ENCODE peak calls at places on chromosomes 7 and 10, in seven cellular contexts. One of them, this sample, is unnamed.

GRCh38 chr10:96299383-96299782 is 4.9 kb upstream of the DNTT start:
- DNase-seq in IMR-90: no peak
- DNase-seq in mesendoderm: no peak
- DNase-seq in H9: no peak
- DNase-seq in mesenchymal stem cell: no peak
- DNase-seq in trophoblast cell: no peak
- DNase-seq in H1: no peak
- DNase-seq in this sample: no peak

GRCh38 chr10:59805043-59805442 is 51.8 kb upstream of the MRLN start:
- DNase-seq in IMR-90: peak
- DNase-seq in mesendoderm: peak
- DNase-seq in H9: peak
- DNase-seq in mesenchymal stem cell: peak
- DNase-seq in trophoblast cell: no peak
- DNase-seq in H1: peak
- DNase-seq in this sample: peak

GRCh38 chr10:110400173-110400947 is 95.6 kb upstream of the SMNDC1 start:
- DNase-seq in IMR-90: peak
- DNase-seq in mesendoderm: no peak
- DNase-seq in H9: no peak
- DNase-seq in mesenchymal stem cell: peak
- DNase-seq in trophoblast cell: no peak
- DNase-seq in H1: no peak
- DNase-seq in this sample: no peak

GRCh38 chr7:91019686-91020385 is 244.4 kb upstream of the FZD1 start:
- DNase-seq in IMR-90: peak
- DNase-seq in mesendoderm: no peak
- DNase-seq in H9: no peak
- DNase-seq in mesenchymal stem cell: no peak
- DNase-seq in trophoblast cell: no peak
- DNase-seq in H1: no peak
- DNase-seq in this sample: no peak

GRCh38 chr7:55574062-55574717 is 1.9 kb upstream of the VOPP1 start:
- DNase-seq in IMR-90: peak
- DNase-seq in mesendoderm: no peak
- DNase-seq in H9: no peak
- DNase-seq in mesenchymal stem cell: peak
- DNase-seq in trophoblast cell: no peak
- DNase-seq in H1: no peak
- DNase-seq in this sample: no peak

GRCh38 chr7:51316666-51317581 is at the start of gene COBL:
- DNase-seq in IMR-90: no peak
- DNase-seq in mesendoderm: peak
- DNase-seq in H9: peak
- DNase-seq in mesenchymal stem cell: no peak
- DNase-seq in trophoblast cell: peak
- DNase-seq in H1: peak
- DNase-seq in this sample: peak

GRCh38 chr10:110208614-110209398 is 1.4 kb downstream of the MXI1 start:
- DNase-seq in IMR-90: peak
- DNase-seq in mesendoderm: no peak
- DNase-seq in H9: no peak
- DNase-seq in mesenchymal stem cell: peak
- DNase-seq in trophoblast cell: no peak
- DNase-seq in H1: no peak
- DNase-seq in this sample: no peak

GRCh38 chr7:21960922-21961321 is 15.2 kb upstream of the CDCA7L start:
- DNase-seq in IMR-90: peak
- DNase-seq in mesendoderm: no peak
- DNase-seq in H9: no peak
- DNase-seq in mesenchymal stem cell: peak
- DNase-seq in trophoblast cell: no peak
- DNase-seq in H1: no peak
- DNase-seq in this sample: no peak

GRCh38 chr7:85156661-85157213 is 30.1 kb downstream of the SEMA3D start:
- DNase-seq in IMR-90: no peak
- DNase-seq in mesendoderm: no peak
- DNase-seq in H9: no peak
- DNase-seq in mesenchymal stem cell: peak
- DNase-seq in trophoblast cell: no peak
- DNase-seq in H1: no peak
- DNase-seq in this sample: no peak

DNA sequence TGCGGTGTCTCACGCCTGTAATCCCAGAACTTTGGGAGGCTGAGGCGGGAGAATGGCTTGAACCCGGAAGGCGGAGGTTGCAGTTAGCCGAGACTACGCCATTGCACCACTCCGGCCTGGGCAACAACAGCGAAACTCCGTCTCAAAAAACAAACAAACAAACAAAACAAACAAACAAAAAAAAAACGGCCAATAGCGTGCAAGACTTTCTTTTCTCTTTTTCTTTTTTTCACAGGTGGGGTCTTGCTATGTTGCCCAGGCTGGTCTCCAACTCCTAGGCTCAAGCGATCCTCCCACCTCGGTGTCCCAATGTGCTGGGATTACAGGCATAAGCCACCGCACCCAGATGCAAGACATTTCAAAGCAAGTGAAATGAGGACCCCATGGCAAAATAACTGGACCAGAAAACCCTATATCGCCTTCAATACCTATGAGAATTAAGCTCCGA is 1.6 kb downstream of the PSAP start:
- DNase-seq in IMR-90: no peak
- DNase-seq in mesendoderm: no peak
- DNase-seq in H9: no peak
- DNase-seq in mesenchymal stem cell: no peak
- DNase-seq in trophoblast cell: no peak
- DNase-seq in H1: no peak
- DNase-seq in this sample: no peak
- H3K4me2 ChIP-seq in IMR-90: peak
- H3K4me2 ChIP-seq in mesendoderm: no peak
- H3K4me2 ChIP-seq in H9: no peak
- H3K4me2 ChIP-seq in mesenchymal stem cell: peak
- H3K4me2 ChIP-seq in trophoblast cell: peak
- H3K4me2 ChIP-seq in H1: peak
- H3K4me2 ChIP-seq in this sample: no peak

GRCh38 chr7:141593134-141593533 is 41.9 kb downstream of the AGK start:
- DNase-seq in IMR-90: peak
- DNase-seq in mesendoderm: no peak
- DNase-seq in H9: no peak
- DNase-seq in mesenchymal stem cell: peak
- DNase-seq in trophoblast cell: no peak
- DNase-seq in H1: no peak
- DNase-seq in this sample: no peak
- H4K8ac ChIP-seq in IMR-90: no peak
- H4K8ac ChIP-seq in mesendoderm: no peak
- H4K8ac ChIP-seq in H9: no peak
- H4K8ac ChIP-seq in mesenchymal stem cell: no peak
- H4K8ac ChIP-seq in trophoblast cell: no peak
- H4K8ac ChIP-seq in H1: no peak
- H4K8ac ChIP-seq in this sample: no peak

GRCh38 chr10:31757374-31757773 is 171.3 kb downstream of the ARHGAP12 start:
- DNase-seq in IMR-90: no peak
- DNase-seq in mesendoderm: no peak
- DNase-seq in H9: no peak
- DNase-seq in mesenchymal stem cell: no peak
- DNase-seq in trophoblast cell: no peak
- DNase-seq in H1: no peak
- DNase-seq in this sample: no peak
- H3K4me2 ChIP-seq in IMR-90: no peak
- H3K4me2 ChIP-seq in mesendoderm: no peak
- H3K4me2 ChIP-seq in H9: no peak
- H3K4me2 ChIP-seq in mesenchymal stem cell: no peak
- H3K4me2 ChIP-seq in trophoblast cell: no peak
- H3K4me2 ChIP-seq in H1: peak
- H3K4me2 ChIP-seq in this sample: no peak

DNA sequence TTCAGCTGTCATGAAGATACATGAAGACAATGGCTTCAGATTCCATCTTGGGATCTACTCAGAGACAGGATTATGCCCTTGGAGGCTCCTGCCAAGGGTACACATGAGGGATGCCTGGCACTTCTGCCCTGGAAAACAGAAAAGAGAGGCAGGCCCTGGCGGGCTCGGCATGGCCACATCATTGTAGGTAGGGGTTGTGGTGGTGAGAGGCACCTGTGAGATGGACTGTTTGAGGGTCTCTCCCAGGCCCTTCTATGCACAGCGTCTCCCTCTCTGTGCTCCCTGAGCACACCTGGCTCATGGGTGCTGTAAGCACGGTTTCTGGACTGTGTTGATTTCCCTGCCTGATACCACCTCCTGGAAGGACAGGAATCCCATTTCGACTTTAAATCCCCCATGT is 304.3 kb downstream of the GLRX3 start:
- DNase-seq in IMR-90: no peak
- DNase-seq in mesendoderm: no peak
- DNase-seq in H9: peak
- DNase-seq in mesenchymal stem cell: no peak
- DNase-seq in trophoblast cell: no peak
- DNase-seq in H1: no peak
- DNase-seq in this sample: no peak
- H4K8ac ChIP-seq in IMR-90: no peak
- H4K8ac ChIP-seq in mesendoderm: no peak
- H4K8ac ChIP-seq in H9: no peak
- H4K8ac ChIP-seq in mesenchymal stem cell: no peak
- H4K8ac ChIP-seq in trophoblast cell: no peak
- H4K8ac ChIP-seq in H1: no peak
- H4K8ac ChIP-seq in this sample: no peak

GRCh38 chr10:69057261-69057950 is 30.5 kb upstream of the SRGN start:
- DNase-seq in IMR-90: no peak
- DNase-seq in mesendoderm: no peak
- DNase-seq in H9: peak
- DNase-seq in mesenchymal stem cell: no peak
- DNase-seq in trophoblast cell: no peak
- DNase-seq in H1: peak
- DNase-seq in this sample: no peak
- H3K4me2 ChIP-seq in IMR-90: no peak
- H3K4me2 ChIP-seq in mesendoderm: no peak
- H3K4me2 ChIP-seq in H9: no peak
- H3K4me2 ChIP-seq in mesenchymal stem cell: no peak
- H3K4me2 ChIP-seq in trophoblast cell: no peak
- H3K4me2 ChIP-seq in H1: no peak
- H3K4me2 ChIP-seq in this sample: no peak

GRCh38 chr7:101108961-101109360 is 17.9 kb upstream of the SERPINE1 start:
- DNase-seq in IMR-90: no peak
- DNase-seq in mesendoderm: no peak
- DNase-seq in H9: no peak
- DNase-seq in mesenchymal stem cell: no peak
- DNase-seq in trophoblast cell: peak
- DNase-seq in H1: no peak
- DNase-seq in this sample: no peak
- H4K8ac ChIP-seq in IMR-90: peak
- H4K8ac ChIP-seq in mesendoderm: no peak
- H4K8ac ChIP-seq in H9: no peak
- H4K8ac ChIP-seq in mesenchymal stem cell: no peak
- H4K8ac ChIP-seq in trophoblast cell: no peak
- H4K8ac ChIP-seq in H1: peak
- H4K8ac ChIP-seq in this sample: no peak

GRCh38 chr10:77527839-77528238 is 109.8 kb downstream of the KCNMA1 start:
- DNase-seq in IMR-90: no peak
- DNase-seq in mesendoderm: no peak
- DNase-seq in H9: no peak
- DNase-seq in mesenchymal stem cell: no peak
- DNase-seq in trophoblast cell: no peak
- DNase-seq in H1: no peak
- DNase-seq in this sample: no peak
- H3K4me2 ChIP-seq in IMR-90: no peak
- H3K4me2 ChIP-seq in mesendoderm: no peak
- H3K4me2 ChIP-seq in H9: no peak
- H3K4me2 ChIP-seq in mesenchymal stem cell: no peak
- H3K4me2 ChIP-seq in trophoblast cell: no peak
- H3K4me2 ChIP-seq in H1: no peak
- H3K4me2 ChIP-seq in this sample: no peak

GRCh38 chr7:101576993-101577392 is 52.1 kb downstream of the MYL10 start:
- DNase-seq in IMR-90: no peak
- DNase-seq in mesendoderm: peak
- DNase-seq in H9: peak
- DNase-seq in mesenchymal stem cell: no peak
- DNase-seq in trophoblast cell: no peak
- DNase-seq in H1: no peak
- DNase-seq in this sample: no peak
- H4K8ac ChIP-seq in IMR-90: no peak
- H4K8ac ChIP-seq in mesendoderm: no peak
- H4K8ac ChIP-seq in H9: no peak
- H4K8ac ChIP-seq in mesenchymal stem cell: no peak
- H4K8ac ChIP-seq in trophoblast cell: no peak
- H4K8ac ChIP-seq in H1: no peak
- H4K8ac ChIP-seq in this sample: no peak

GRCh38 chr10:124217906-124218769 is 124.7 kb upstream of the CHST15 start:
- DNase-seq in IMR-90: no peak
- DNase-seq in mesendoderm: peak
- DNase-seq in H9: peak
- DNase-seq in mesenchymal stem cell: no peak
- DNase-seq in trophoblast cell: no peak
- DNase-seq in H1: peak
- DNase-seq in this sample: no peak
- H3K4me2 ChIP-seq in IMR-90: no peak
- H3K4me2 ChIP-seq in mesendoderm: no peak
- H3K4me2 ChIP-seq in H9: no peak
- H3K4me2 ChIP-seq in mesenchymal stem cell: no peak
- H3K4me2 ChIP-seq in trophoblast cell: no peak
- H3K4me2 ChIP-seq in H1: no peak
- H3K4me2 ChIP-seq in this sample: no peak